ENCODE peak calls at places on chromosomes 16 and 17, in seven cellular contexts. D is uterus; T is SW 1271; A is psoas muscle; J is AG04450; K is OCI-LY7; Q is naive thymus-derived CD8-positive, alpha-beta T cell. Z is an unnamed sample.

GRCh38 chr17:1494203-1494602 is 1.7 kb upstream of the MYO1C start:
- DNase-seq in J (no peak), K (no peak), A (no peak), D (no peak), T (no peak), Q (no peak), Z (no peak)

GRCh38 chr16:64478258-64478906 is 643.5 kb downstream of the CDH11 start:
- DNase-seq in K (no peak), T (no peak), A (no peak), J (no peak), Q (no peak), D (no peak), Z (no peak)

GRCh38 chr17:21370430-21370829 is 5.7 kb upstream of the KCNJ12 start:
- DNase-seq in Q (no peak), K (peak), J (no peak), A (peak), T (no peak), D (no peak), Z (no peak)

GRCh38 chr16:73056911-73057310 is 9.0 kb upstream of the ZFHX3 start:
- DNase-seq in T (no peak), D (no peak), Q (no peak), J (no peak), K (no peak), A (no peak), Z (no peak)

GRCh38 chr17:1882836-1883235 is 53.0 kb downstream of the RPA1 start:
- DNase-seq in A (no peak), T (no peak), K (peak), Q (no peak), J (no peak), D (no peak), Z (no peak)

GRCh38 chr17:45284176-45285140 is 22.6 kb upstream of the SPATA32 start:
- DNase-seq in A (peak), Q (peak), T (no peak), J (no peak), K (peak), D (no peak), Z (peak)

GRCh38 chr16:74480150-74481029 is 59.1 kb upstream of the CLEC18B start:
- DNase-seq in K (no peak), A (no peak), D (no peak), Q (no peak), J (no peak), T (no peak), Z (peak)

GRCh38 chr17:78144146-78144719 is 2.0 kb upstream of the C17orf99 start:
- DNase-seq in T (no peak), J (peak), A (peak), Q (no peak), D (peak), K (no peak), Z (no peak)

GRCh38 chr17:45283711-45284110 is 21.8 kb upstream of the SPATA32 start:
- DNase-seq in A (peak), T (no peak), J (no peak), Q (no peak), D (no peak), K (no peak), Z (no peak)

GRCh38 chr16:56681939-56682702 is at the start of gene MT1X:
- DNase-seq in K (peak), A (peak), Q (peak), T (peak), J (peak), D (peak), Z (peak)

GRCh38 chr16:74654536-74654935 is 12.1 kb downstream of the RFWD3 start:
- DNase-seq in Q (no peak), A (no peak), J (no peak), K (no peak), T (no peak), D (no peak), Z (no peak)

GRCh38 chr17:6755731-6756184 is at the start of gene XAF1:
- DNase-seq in K (peak), J (peak), T (no peak), Q (peak), D (peak), A (peak), Z (no peak)

GRCh38 chr17:12078791-12079190 is 58.1 kb downstream of the MAP2K4 start:
- DNase-seq in T (no peak), K (no peak), J (peak), D (no peak), A (no peak), Q (no peak), Z (no peak)

GRCh38 chr17:61366715-61367413 is 32.8 kb upstream of the TBX2 start:
- DNase-seq in A (no peak), J (no peak), D (no peak), K (no peak), T (no peak), Q (no peak), Z (no peak)

GRCh38 chr16:51556694-51557327 is 405.7 kb upstream of the SALL1 start:
- DNase-seq in K (no peak), T (no peak), D (peak), Q (no peak), A (no peak), J (peak), Z (no peak)

GRCh38 chr17:72502111-72502939 is 381.5 kb downstream of the SOX9 start:
- DNase-seq in A (no peak), D (no peak), K (no peak), Q (no peak), T (no peak), J (peak), Z (no peak)

GRCh38 chr16:22321340-22322001 is 24.3 kb downstream of the POLR3E start:
- DNase-seq in T (no peak), K (peak), D (peak), A (peak), Q (peak), J (peak), Z (peak)

GRCh38 chr17:49218941-49219913 is 8.7 kb downstream of the ABI3 start:
- DNase-seq in K (peak), D (no peak), Q (peak), T (no peak), J (no peak), A (peak), Z (no peak)

GRCh38 chr17:75267403-75268232 is 3.4 kb downstream of the MIF4GD start:
- DNase-seq in T (no peak), D (no peak), J (no peak), K (no peak), Q (no peak), A (peak), Z (no peak)